ENCODE peak calls at places on chromosome 16, in four cellular contexts. Z is lung, R is stomach, L is DND-41. W is an unnamed sample.

GRCh38 chr16:80029706-80030481 is 429.4 kb upstream of the MAF start:
- DNase-seq in Z (no peak), R (no peak), L (no peak), W (no peak)

GRCh38 chr16:24010440-24011089 is 174.8 kb downstream of the PRKCB start:
- DNase-seq in Z (peak; percentile 74), R (peak; percentile 85), L (peak; percentile 79), W (no peak)

GRCh38 chr16:65908568-65908967 is 457.9 kb upstream of the CDH5 start:
- DNase-seq in Z (no peak), R (no peak), L (no peak), W (no peak)

GRCh38 chr16:29901607-29901945 is 1.3 kb downstream of the ASPHD1 start:
- DNase-seq in Z (no peak), R (no peak), L (no peak), W (no peak)

GRCh38 chr16:19168173-19169080 is at the start of gene SYT17:
- DNase-seq in Z (peak; percentile 34), R (peak; percentile 63), L (no peak), W (no peak)

GRCh38 chr16:48101069-48101674 is 54.6 kb downstream of the ABCC12 start:
- DNase-seq in Z (no peak), R (no peak), L (no peak), W (no peak)

GRCh38 chr16:646679-647172 is 2.4 kb upstream of the WDR90 start:
- DNase-seq in Z (no peak), R (no peak), L (no peak), W (no peak)

GRCh38 chr16:17222756-17223411 is 247.9 kb downstream of the XYLT1 start:
- DNase-seq in Z (no peak), R (no peak), L (no peak), W (no peak)

GRCh38 chr16:81774348-81774747 is 4.7 kb upstream of the PLCG2 start:
- DNase-seq in Z (no peak), R (no peak), L (no peak), W (no peak)

GRCh38 chr16:35711958-35712357 is 2252.5 kb downstream of the TP53TG3F start:
- DNase-seq in Z (peak; percentile 21), R (no peak), L (no peak), W (no peak)

GRCh38 chr16:30474062-30474452 is 1.5 kb downstream of the ITGAL start:
- DNase-seq in Z (no peak), R (no peak), L (no peak), W (no peak)

DNA sequence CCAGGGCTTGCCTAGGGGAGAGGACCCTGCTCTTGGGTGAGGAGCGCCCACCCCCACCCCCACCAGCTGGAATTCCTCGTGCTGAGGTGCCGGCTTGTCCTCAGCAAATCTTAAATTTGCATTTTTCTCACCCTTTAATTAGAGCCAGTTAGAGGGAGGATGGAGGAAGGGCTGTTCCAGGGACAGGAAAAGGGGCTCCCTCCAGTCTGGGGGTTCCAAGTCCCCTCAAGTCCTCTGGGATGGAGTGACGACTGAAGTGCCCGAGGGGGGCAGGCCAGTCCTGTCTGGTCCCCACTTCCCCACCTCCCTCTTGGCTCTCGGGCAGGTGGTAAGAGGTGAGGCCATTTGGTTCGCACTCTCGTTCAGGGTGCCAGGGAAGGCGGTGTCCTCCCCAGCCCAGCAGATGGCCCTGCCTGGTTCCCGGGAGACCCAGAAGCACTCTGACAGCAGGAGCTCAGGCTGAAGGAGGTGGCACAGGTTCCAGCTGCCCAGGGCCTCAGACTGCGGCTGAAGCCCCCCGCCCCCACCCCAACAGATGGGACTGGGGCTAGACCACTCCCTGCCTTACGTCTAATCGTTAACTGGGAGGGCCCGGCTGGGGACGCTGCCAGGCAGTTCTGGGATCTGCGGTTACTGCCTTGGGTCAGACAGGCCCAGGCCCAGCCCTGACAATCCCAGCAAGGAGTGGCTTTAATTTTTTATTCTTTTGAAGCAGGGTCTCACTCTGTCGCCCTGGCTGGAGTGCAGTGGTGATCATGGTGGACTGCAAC is 2.2 kb downstream of the RAB26 start:
- DNase-seq in Z (no peak), R (peak; percentile 59), L (no peak), W (peak; percentile 70)
- TF ChIP-seq CTCF in Z (no peak), R (no peak), L (no peak), W (no peak)

DNA sequence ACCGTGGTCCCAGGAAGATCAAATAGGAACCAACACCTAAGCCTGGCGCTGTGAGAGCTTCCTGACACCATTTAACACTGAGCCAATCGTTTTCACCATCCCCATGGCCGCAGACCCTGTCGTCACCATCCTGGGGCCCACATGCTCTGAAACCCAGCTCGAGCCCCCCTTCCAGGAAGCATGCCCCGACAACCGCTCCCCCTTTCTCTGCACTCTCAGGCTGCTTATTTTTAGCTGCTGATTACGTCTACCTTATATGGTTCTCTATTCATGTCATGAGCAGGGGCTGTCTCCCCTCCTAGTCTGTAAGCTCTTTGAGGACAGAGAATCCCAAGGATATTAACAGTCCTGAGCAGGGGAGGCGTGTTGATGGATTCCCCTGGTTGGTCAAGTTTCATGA is 10.5 kb downstream of the SRL start:
- DNase-seq in Z (no peak), R (no peak), L (no peak), W (no peak)
- H3K27ac ChIP-seq in Z (peak overlapping the region; percentile 78), R (no peak overlapping the region), L (no peak overlapping the region), W (no peak overlapping the region)

GRCh38 chr16:54361813-54362212 is 75.2 kb upstream of the IRX3 start:
- DNase-seq in Z (no peak), R (no peak), L (no peak), W (no peak)
- TF ChIP-seq CTCF in Z (no peak), R (no peak), L (no peak), W (no peak)

GRCh38 chr16:87293990-87294389 is 23.2 kb downstream of the C16orf95 start:
- DNase-seq in Z (no peak), R (no peak), L (no peak), W (no peak)
- H3K27ac ChIP-seq in Z (no peak overlapping the region), R (no peak overlapping the region), L (no peak overlapping the region), W (no peak overlapping the region)

DNA sequence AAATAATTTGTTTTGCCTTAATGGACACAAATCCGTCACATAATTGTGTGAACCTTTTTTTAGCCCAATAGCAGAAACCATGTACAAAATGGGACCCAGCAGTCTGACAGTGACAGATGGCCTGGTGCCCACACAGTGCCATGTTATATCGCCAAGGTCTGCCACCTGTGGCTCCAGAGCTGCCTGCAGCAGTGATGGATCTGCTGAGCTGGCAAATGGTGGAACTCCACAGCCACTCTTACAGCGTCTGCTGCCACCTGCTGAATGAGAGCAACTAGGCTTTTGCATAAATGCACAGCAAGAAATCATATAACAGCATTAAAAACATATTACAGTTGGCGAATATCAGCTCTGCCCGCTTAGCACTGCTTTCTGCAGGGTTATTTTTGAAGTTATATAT is 59.4 kb downstream of the NUP93 start:
- DNase-seq in Z (peak; percentile 38), R (peak; percentile 73), L (peak; percentile 59), W (no peak)
- TF ChIP-seq CTCF in Z (peak; percentile 17), R (no peak), L (peak; percentile 72), W (no peak)